ENCODE peak calls at places on chromosome 16, in nine cellular contexts. Y, C, I, L, N, F, M, T and X are unnamed samples.

GRCh38 chr16:2912330-2913199 is 834 bp downstream of the FLYWCH1 start:
- DNase-seq in Y (no peak), C (peak), I (peak), L (peak), N (no peak), F (no peak), M (peak), T (peak), X (no peak)

GRCh38 chr16:52548261-52549010 is 1.5 kb upstream of the TOX3 start:
- DNase-seq in Y (no peak), C (no peak), I (no peak), L (peak), N (no peak), F (no peak), M (no peak), T (no peak), X (no peak)

GRCh38 chr16:88770459-88771293 is 14.3 kb downstream of the PIEZO1 start:
- DNase-seq in Y (no peak), C (peak), I (peak), L (peak), N (no peak), F (no peak), M (peak), T (peak), X (no peak)

GRCh38 chr16:11370084-11370931 is 25.0 kb downstream of the RMI2 start:
- DNase-seq in Y (no peak), C (no peak), I (no peak), L (no peak), N (no peak), F (no peak), M (no peak), T (no peak), X (no peak)

GRCh38 chr16:473046-474043 is 47.9 kb downstream of the RAB11FIP3 start:
- DNase-seq in Y (no peak), C (peak), I (no peak), L (no peak), N (no peak), F (no peak), M (peak), T (no peak), X (no peak)

GRCh38 chr16:85167589-85168537 is 55.6 kb upstream of the CIBAR2 start:
- DNase-seq in Y (no peak), C (no peak), I (no peak), L (peak), N (no peak), F (no peak), M (no peak), T (peak), X (no peak)

GRCh38 chr16:2253293-2253692 is 1.9 kb upstream of the ECI1 start:
- DNase-seq in Y (no peak), C (no peak), I (no peak), L (no peak), N (no peak), F (no peak), M (no peak), T (peak), X (no peak)

GRCh38 chr16:75074920-75075687 is 41.5 kb downstream of the LDHD start:
- DNase-seq in Y (no peak), C (peak), I (no peak), L (no peak), N (peak), F (no peak), M (no peak), T (peak), X (no peak)

GRCh38 chr16:10338426-10338825 is 47.4 kb upstream of the ATF7IP2 start:
- DNase-seq in Y (no peak), C (no peak), I (peak), L (no peak), N (no peak), F (no peak), M (no peak), T (no peak), X (no peak)

GRCh38 chr16:1430214-1430758 is 592 bp upstream of the PERCC1 start:
- DNase-seq in Y (no peak), C (no peak), I (no peak), L (no peak), N (no peak), F (no peak), M (no peak), T (no peak), X (no peak)

GRCh38 chr16:30005341-30006094 is 5.3 kb downstream of the DOC2A start:
- DNase-seq in Y (no peak), C (peak), I (peak), L (peak), N (no peak), F (no peak), M (peak), T (peak), X (no peak)

GRCh38 chr16:85986931-85987749 is 88.2 kb downstream of the IRF8 start:
- DNase-seq in Y (peak), C (no peak), I (peak), L (peak), N (no peak), F (no peak), M (no peak), T (peak), X (peak)

GRCh38 chr16:82195917-82196494 is 26.0 kb upstream of the MPHOSPH6 start:
- DNase-seq in Y (no peak), C (no peak), I (no peak), L (no peak), N (no peak), F (no peak), M (peak), T (no peak), X (no peak)

GRCh38 chr16:8832383-8833100 is 34.9 kb downstream of the PMM2 start:
- DNase-seq in Y (no peak), C (no peak), I (no peak), L (peak), N (no peak), F (no peak), M (no peak), T (no peak), X (no peak)

GRCh38 chr16:12024429-12024828 is 47.9 kb downstream of the SNX29 start:
- DNase-seq in Y (no peak), C (no peak), I (no peak), L (no peak), N (no peak), F (no peak), M (no peak), T (no peak), X (no peak)

GRCh38 chr16:54447606-54448440 is 161.2 kb upstream of the IRX3 start:
- DNase-seq in Y (no peak), C (peak), I (no peak), L (no peak), N (no peak), F (no peak), M (peak), T (no peak), X (no peak)

GRCh38 chr16:59686405-59686804 is 952.3 kb upstream of the GOT2 start:
- DNase-seq in Y (no peak), C (no peak), I (no peak), L (no peak), N (no peak), F (no peak), M (no peak), T (no peak), X (no peak)
- H3K4me3 ChIP-seq in Y (no peak), C (no peak), I (no peak), L (no peak), N (no peak), F (no peak), M (no peak), T (no peak), X (no peak)

GRCh38 chr16:21257284-21257683 is 20.8 kb downstream of the CRYM start:
- DNase-seq in Y (no peak), C (no peak), I (no peak), L (no peak), N (no peak), F (no peak), M (no peak), T (no peak), X (no peak)
- H3K27ac ChIP-seq in Y (no peak), C (no peak), I (no peak), L (no peak), N (no peak), F (no peak), M (no peak), T (no peak), X (no peak)

DNA sequence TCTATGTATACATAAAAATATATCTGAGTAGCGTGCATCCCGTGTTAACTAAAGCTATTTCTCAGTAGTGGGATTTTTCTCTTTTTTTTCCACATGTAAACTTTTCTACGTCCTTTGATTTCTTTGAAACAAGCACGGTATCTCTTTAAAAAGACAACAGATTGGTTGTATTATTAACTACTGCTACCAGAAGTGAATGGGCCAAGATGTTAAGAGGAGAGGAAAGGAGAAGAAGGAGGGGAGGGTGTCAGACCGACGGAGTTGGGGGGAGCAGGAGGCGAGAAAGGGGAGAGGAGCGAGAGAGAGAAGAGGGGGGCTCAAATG is 75.1 kb downstream of the CMC2 start:
- DNase-seq in Y (no peak), C (no peak), I (no peak), L (no peak), N (no peak), F (no peak), M (no peak), T (no peak), X (no peak)
- H3K4me3 ChIP-seq in Y (peak), C (no peak), I (peak), L (peak), N (peak), F (peak), M (peak), T (peak), X (peak)

GRCh38 chr16:66254751-66255150 is 111.7 kb upstream of the CDH5 start:
- DNase-seq in Y (no peak), C (no peak), I (no peak), L (no peak), N (no peak), F (no peak), M (peak), T (no peak), X (no peak)
- H3K27ac ChIP-seq in Y (no peak), C (no peak), I (no peak), L (no peak), N (no peak), F (no peak), M (no peak), T (no peak), X (no peak)

GRCh38 chr16:57486858-57487834 is 853 bp upstream of the DOK4 start:
- DNase-seq in Y (no peak), C (no peak), I (no peak), L (no peak), N (no peak), F (no peak), M (no peak), T (no peak), X (no peak)
- H3K4me3 ChIP-seq in Y (peak), C (no peak), I (peak), L (no peak), N (peak), F (peak), M (peak), T (peak), X (peak)

DNA sequence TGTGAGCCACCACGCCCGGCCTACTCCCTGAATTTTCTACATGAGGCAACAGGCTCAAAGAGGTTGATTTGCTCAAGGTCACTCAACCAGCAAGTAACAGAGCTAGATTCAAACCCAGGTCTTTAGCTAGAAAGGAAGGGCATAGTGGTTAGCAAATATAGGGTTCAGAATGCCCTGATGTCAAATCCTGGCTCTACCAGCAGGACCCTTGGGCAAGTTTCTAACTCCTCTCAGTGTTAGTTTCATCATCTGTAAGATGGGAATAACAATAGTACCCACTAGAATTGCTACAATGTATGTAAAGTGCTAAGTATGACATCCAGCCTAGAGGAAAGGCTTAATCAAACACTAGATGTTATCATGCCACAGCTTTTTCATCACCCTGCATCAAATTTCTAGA is 19.1 kb upstream of the CYB5B start:
- DNase-seq in Y (no peak), C (no peak), I (no peak), L (no peak), N (no peak), F (no peak), M (no peak), T (no peak), X (no peak)
- H3K27ac ChIP-seq in Y (no peak), C (no peak), I (no peak), L (no peak), N (no peak), F (no peak), M (no peak), T (no peak), X (no peak)

GRCh38 chr16:67666538-67667433 is at the start of the genes C16orf86 and ENKD1:
- DNase-seq in Y (peak), C (peak), I (peak), L (peak), N (no peak), F (peak), M (peak), T (peak), X (no peak)
- H3K4me3 ChIP-seq in Y (peak), C (peak), I (peak), L (peak), N (peak), F (peak), M (peak), T (peak), X (peak)

DNA sequence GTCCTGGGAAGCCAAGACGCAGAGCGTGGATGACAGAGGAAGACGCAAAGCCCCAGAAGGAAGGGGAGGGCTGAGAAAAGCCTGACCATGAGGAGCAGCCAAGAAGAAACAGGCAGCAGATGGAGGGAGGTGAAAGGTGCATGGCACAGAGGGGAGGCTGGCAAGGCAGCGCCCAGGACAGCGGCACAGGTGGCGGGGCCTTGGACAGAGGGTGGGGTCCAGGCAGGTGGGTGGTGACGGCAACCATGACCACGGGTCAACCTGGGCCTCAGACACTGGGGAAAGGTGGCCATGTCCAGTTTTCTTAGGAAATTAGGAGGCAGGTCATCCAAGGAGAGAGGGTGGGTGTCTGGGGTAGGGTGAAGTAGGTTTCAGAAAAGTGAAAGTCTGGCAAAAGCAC is 17.0 kb downstream of the ARHGAP17 start:
- DNase-seq in Y (no peak), C (no peak), I (no peak), L (no peak), N (no peak), F (peak), M (no peak), T (no peak), X (no peak)
- H3K27ac ChIP-seq in Y (no peak), C (no peak), I (no peak), L (no peak), N (peak), F (peak), M (no peak), T (no peak), X (no peak)

GRCh38 chr16:31268033-31268365 is 8.2 kb downstream of the ITGAM start:
- DNase-seq in Y (no peak), C (peak), I (no peak), L (no peak), N (no peak), F (no peak), M (no peak), T (no peak), X (no peak)

GRCh38 chr16:31270795-31271194 is 11.0 kb downstream of the ITGAM start:
- DNase-seq in Y (no peak), C (peak), I (no peak), L (no peak), N (no peak), F (no peak), M (no peak), T (no peak), X (no peak)

GRCh38 chr16:31269541-31269940 is 9.8 kb downstream of the ITGAM start:
- DNase-seq in Y (no peak), C (no peak), I (no peak), L (no peak), N (no peak), F (no peak), M (no peak), T (no peak), X (no peak)

GRCh38 chr16:31267332-31268032 is 7.7 kb downstream of the ITGAM start:
- DNase-seq in Y (no peak), C (no peak), I (no peak), L (no peak), N (no peak), F (no peak), M (no peak), T (no peak), X (no peak)

DNA sequence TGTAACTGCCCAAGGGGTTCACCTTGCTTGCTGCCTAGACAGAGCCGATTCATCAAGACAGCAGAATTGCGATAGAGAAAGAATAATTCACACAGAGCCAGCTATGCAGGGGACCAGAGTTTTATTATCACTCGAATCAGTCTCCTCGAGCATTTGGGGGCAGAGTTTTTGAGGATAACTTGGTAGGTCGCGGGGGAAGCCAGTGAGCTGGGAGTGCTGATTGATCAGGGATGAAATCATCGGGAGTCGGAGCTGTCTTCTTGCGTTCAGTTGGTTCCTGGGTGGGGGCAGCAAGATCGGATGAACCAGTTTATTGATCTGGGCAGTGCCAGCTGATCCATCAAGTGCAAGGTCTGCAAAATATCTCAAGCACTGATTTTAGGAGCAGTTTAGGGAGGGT is 9.1 kb downstream of the ITGAM start:
- DNase-seq in Y (no peak), C (no peak), I (no peak), L (no peak), N (no peak), F (no peak), M (no peak), T (no peak), X (no peak)
- H3K4me3 ChIP-seq in Y (no peak), C (no peak), I (no peak), L (no peak), N (no peak), F (no peak), M (no peak), T (no peak), X (no peak)